ENCODE peak calls at places on chromosomes 5 and 9, in ten cellular contexts. D is fibroblast of the aortic adventitia; M is HFF-Myc; Z is OCI-LY7; L is fibroblast of pulmonary artery; I is CD8-positive, alpha-beta T cell; C is A549; H is left ventricle myocardium inferior; Q is cardiac muscle cell; N is epithelial cell of esophagus. W is an unnamed sample.

GRCh38 chr9:96219615-96220257 is 82.2 kb downstream of the HSD17B3 start:
- DNase-seq in D (peak; percentile 8), L (peak; percentile 26), M (no peak), C (no peak), N (peak; percentile 29), H (peak; percentile 39), Q (peak; percentile 63), Z (peak; percentile 5), I (peak; percentile 32), W (no peak)

GRCh38 chr5:2997179-2997578 is 245.7 kb upstream of the IRX2 start:
- DNase-seq in I (no peak), N (no peak), Z (no peak), L (no peak), H (no peak), M (no peak), Q (no peak), C (no peak), D (no peak), W (no peak)

GRCh38 chr5:34957857-34958690 is 28.7 kb downstream of the DNAJC21 start:
- DNase-seq in I (no peak), D (peak; percentile 42), Q (peak; percentile 45), H (no peak), C (peak; percentile 28), M (no peak), Z (peak; percentile 16), N (peak; percentile 45), L (peak; percentile 52), W (no peak)

GRCh38 chr9:38251461-38251860 is 141.0 kb upstream of the ALDH1B1 start:
- DNase-seq in D (no peak), M (no peak), L (no peak), I (no peak), Z (no peak), H (no peak), C (no peak), N (no peak), Q (no peak), W (no peak)

GRCh38 chr5:161302557-161302956 is 244.0 kb downstream of the GABRB2 start:
- DNase-seq in D (no peak), I (no peak), Q (no peak), H (no peak), C (no peak), M (no peak), Z (no peak), L (no peak), N (no peak), W (no peak)

GRCh38 chr5:148909001-148909400 is 82.6 kb downstream of the ADRB2 start:
- DNase-seq in D (peak; percentile 57), C (no peak), N (peak; percentile 47), M (peak; percentile 78), H (no peak), I (no peak), Q (no peak), L (peak; percentile 65), Z (no peak), W (peak; percentile 62)

GRCh38 chr5:173618927-173619519 is 2.6 kb upstream of the BOD1 start:
- DNase-seq in L (peak; percentile 75), D (peak; percentile 74), Z (peak; percentile 83), C (peak; percentile 68), H (no peak), I (peak; percentile 34), M (no peak), Q (peak; percentile 68), N (peak; percentile 69), W (no peak)

GRCh38 chr9:73494894-73495293 is 343.2 kb downstream of the ANXA1 start:
- DNase-seq in N (no peak), Z (no peak), L (no peak), Q (no peak), M (no peak), C (no peak), D (no peak), I (no peak), H (no peak), W (no peak)

GRCh38 chr9:135035781-135036760 is 51.4 kb upstream of the OLFM1 start:
- DNase-seq in L (no peak), Z (no peak), C (no peak), D (no peak), I (no peak), N (no peak), M (no peak), H (no peak), Q (no peak), W (no peak)

GRCh38 chr9:97705354-97705950 is 8.3 kb upstream of the XPA start:
- DNase-seq in L (peak; percentile 24), I (no peak), M (no peak), Z (no peak), N (no peak), D (peak; percentile 52), H (no peak), C (no peak), Q (peak; percentile 61), W (no peak)

GRCh38 chr9:103977163-103977562 is 116.9 kb upstream of the SMC2 start:
- DNase-seq in Q (no peak), C (no peak), N (no peak), M (no peak), I (no peak), L (no peak), Z (no peak), H (no peak), D (no peak), W (no peak)

GRCh38 chr9:70030156-70030555 is 13.5 kb upstream of the MAMDC2 start:
- DNase-seq in N (peak; percentile 70), Q (peak; percentile 42), L (peak; percentile 77), D (peak; percentile 62), H (no peak), Z (no peak), M (no peak), C (no peak), I (no peak), W (no peak)

DNA sequence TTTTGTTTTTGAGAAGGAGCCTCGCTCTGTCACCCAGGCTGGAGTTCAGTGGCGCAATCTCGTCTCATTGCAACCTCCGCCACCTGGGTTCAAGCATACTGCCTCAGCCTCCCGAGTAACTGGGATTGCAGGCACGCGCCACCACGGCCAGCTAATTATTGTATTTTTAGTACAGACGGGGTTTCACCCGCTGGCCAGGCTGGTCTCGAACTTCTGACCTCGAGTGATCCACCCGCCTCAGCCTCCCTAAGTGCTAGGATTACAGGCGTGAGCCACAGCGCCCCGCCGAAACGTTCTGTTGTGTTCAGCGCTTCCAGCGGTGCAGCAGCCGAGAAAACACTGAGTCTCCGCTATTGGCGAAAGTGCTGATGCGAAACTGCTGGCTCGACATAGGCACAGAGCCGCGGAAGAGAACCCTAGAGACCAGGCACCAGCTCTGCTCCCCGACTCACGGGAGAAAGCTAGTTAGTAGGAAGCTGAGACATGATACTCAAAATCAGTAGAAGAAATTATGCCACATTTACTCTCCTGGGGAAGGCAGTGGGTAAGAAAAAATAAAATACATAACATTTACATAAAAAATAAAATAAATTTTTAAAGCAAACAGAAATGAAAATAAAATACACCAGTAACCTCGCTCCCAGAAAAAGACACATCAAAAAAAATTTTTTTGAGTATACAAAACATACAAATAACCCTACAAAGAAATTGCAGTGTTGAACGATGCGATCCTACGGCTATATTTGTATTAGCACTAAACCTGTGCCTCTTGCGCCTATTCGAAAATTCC is 31.6 kb downstream of the ANXA2R start:
- DNase-seq in N (peak; percentile 94), Q (peak; percentile 96), C (peak; percentile 98), I (peak; percentile 93), D (peak; percentile 91), L (peak; percentile 95), H (peak; percentile 84), M (peak; percentile 80), Z (peak; percentile 96), W (no peak)
- H3K4me3 ChIP-seq in N (peak overlapping the region; percentile 68), Q (peak overlapping the region; percentile 41), C (peak overlapping the region; percentile 56), I (peak overlapping the region; percentile 70), D (peak overlapping the region; percentile 66), L (peak overlapping the region; percentile 55), H (peak overlapping the region; percentile 65), M (peak overlapping the region; percentile 41), Z (peak overlapping the region; percentile 70), W (peak overlapping the region; percentile 30)

GRCh38 chr9:126521976-126522590 is 91.6 kb upstream of the LMX1B start:
- DNase-seq in C (no peak), D (no peak), M (no peak), I (no peak), H (no peak), N (no peak), Z (no peak), Q (no peak), L (no peak), W (no peak)

GRCh38 chr9:126521551-126521950 is 92.2 kb upstream of the LMX1B start:
- DNase-seq in D (no peak), L (no peak), C (no peak), M (no peak), Z (no peak), Q (no peak), I (no peak), N (no peak), H (no peak), W (no peak)

GRCh38 chr9:126523621-126524111 is 90.1 kb upstream of the LMX1B start:
- DNase-seq in C (no peak), Z (no peak), H (no peak), L (no peak), M (no peak), D (no peak), Q (no peak), I (peak; percentile 55), N (no peak), W (no peak)

GRCh38 chr9:126524353-126525077 is 89.2 kb upstream of the LMX1B start:
- DNase-seq in L (no peak), Q (no peak), D (no peak), C (no peak), Z (no peak), H (no peak), M (no peak), N (no peak), I (no peak), W (no peak)

DNA sequence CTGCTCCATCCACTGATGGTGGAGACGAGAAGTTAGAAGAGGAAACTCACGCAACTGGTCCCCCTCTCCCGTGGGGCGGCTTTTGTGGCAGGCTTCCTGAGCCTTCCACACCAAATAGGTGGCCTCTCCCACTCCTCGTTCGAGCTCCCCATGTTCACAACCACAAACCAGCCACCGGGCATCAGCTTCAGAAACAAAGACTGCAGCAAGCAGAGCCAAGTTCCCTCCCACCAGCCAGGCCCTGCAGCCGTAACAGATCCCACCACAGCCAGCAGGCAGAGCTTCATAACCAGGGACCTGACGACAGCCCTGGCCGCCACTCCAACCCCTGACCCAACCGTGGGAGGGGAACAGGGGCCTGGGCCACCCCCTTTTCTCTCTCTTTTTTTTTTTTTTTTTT is 90.8 kb upstream of the LMX1B start:
- DNase-seq in Q (no peak), I (no peak), L (no peak), N (no peak), Z (no peak), D (no peak), M (no peak), H (peak; percentile 56), C (no peak), W (no peak)
- TF ChIP-seq CTCF in Q (no peak), I (no peak), L (no peak), N (no peak), Z (no peak), D (no peak), M (no peak), H (no peak), C (no peak), W (no peak)

GRCh38 chr5:176810084-176810597 is at the start of gene UNC5A:
- DNase-seq in M (no peak), Z (peak; percentile 47), H (peak; percentile 24), N (peak; percentile 57), C (peak; percentile 68), L (peak; percentile 36), D (no peak), Q (peak; percentile 59), I (peak; percentile 42), W (no peak)
- H3K4me3 ChIP-seq in M (peak within 1 kb of the TSS; percentile 28), Z (peak within 1 kb of the TSS; percentile 60), H (peak within 1 kb of the TSS; percentile 58), N (no peak within 1 kb of the TSS), C (peak within 1 kb of the TSS; percentile 56), L (peak within 1 kb of the TSS; percentile 5), D (peak within 1 kb of the TSS; percentile 28), Q (peak within 1 kb of the TSS; percentile 60), I (peak within 1 kb of the TSS; percentile 11), W (peak within 1 kb of the TSS; percentile 5)

GRCh38 chr9:127805620-127806019 is 2.9 kb downstream of the FPGS start:
- DNase-seq in L (peak; percentile 42), N (peak; percentile 39), D (no peak), Q (peak; percentile 42), I (peak; percentile 40), M (no peak), H (no peak), Z (peak; percentile 65), C (peak; percentile 71), W (no peak)
- TF ChIP-seq CTCF in L (peak; percentile 51), N (peak; percentile 32), D (peak; percentile 48), Q (peak; percentile 31), I (peak; percentile 29), M (peak; percentile 48), H (peak; percentile 34), Z (peak; percentile 76), C (peak; percentile 36), W (peak; percentile 42)

W was measured in BJ.